ENCODE peak calls at places on chromosomes 7 and 10, in four cellular contexts. X is HepG2, O is WTC11, E is GM12878. A is an unnamed sample.

GRCh38 chr10:6625428-6625827 is 45.4 kb upstream of the PRKCQ start:
- DNase-seq in E (no peak), X (no peak), O (no peak), A (no peak)

GRCh38 chr10:48306870-48307531 is 524 bp downstream of the MAPK8 start:
- DNase-seq in O (no peak), X (peak; percentile 21), E (no peak), A (peak; percentile 78)

GRCh38 chr7:123719481-123719806 is 29.4 kb downstream of the WASL start:
- DNase-seq in O (no peak), E (no peak), X (no peak), A (peak; percentile 78)

GRCh38 chr10:60139798-60140566 is 233.6 kb upstream of the CCDC6 start:
- DNase-seq in O (no peak), E (no peak), X (no peak), A (no peak)

GRCh38 chr10:79002336-79002735 is 66.4 kb upstream of the ZMIZ1 start:
- DNase-seq in E (no peak), O (no peak), X (no peak), A (no peak)

GRCh38 chr10:114624941-114625780 is 32.9 kb downstream of the ABLIM1 start:
- DNase-seq in E (no peak), X (peak; percentile 22), O (no peak), A (no peak)

GRCh38 chr10:131658476-131659110 is 242.2 kb upstream of the PPP2R2D start:
- DNase-seq in O (peak; percentile 3), E (no peak), X (no peak), A (no peak)

GRCh38 chr7:121500659-121501058 is 104.6 kb upstream of the FAM3C start:
- DNase-seq in O (no peak), X (no peak), E (no peak), A (no peak)

GRCh38 chr10:130021373-130021950 is 57.4 kb upstream of the EBF3 start:
- DNase-seq in E (no peak), X (no peak), O (no peak), A (no peak)

GRCh38 chr10:104766341-104766740 is 125.3 kb downstream of the SORCS3 start:
- DNase-seq in E (no peak), O (no peak), X (no peak), A (no peak)

GRCh38 chr7:40704172-40704571 is 569.4 kb downstream of the SUGCT start:
- DNase-seq in O (no peak), X (peak; percentile 5), E (no peak), A (no peak)

GRCh38 chr7:149283321-149283720 is 21.3 kb downstream of the ZNF783 start:
- DNase-seq in O (no peak), E (no peak), X (no peak), A (no peak)

GRCh38 chr10:72041491-72041890 is 46.9 kb downstream of the SPOCK2 start:
- DNase-seq in O (no peak), X (no peak), E (no peak), A (no peak)

GRCh38 chr10:16116404-16117304 is 256.3 kb upstream of the MINDY3 start:
- DNase-seq in E (peak; percentile 3), O (peak; percentile 14), X (peak; percentile 52), A (peak; percentile 23)

GRCh38 chr10:72334832-72335393 is 19.8 kb downstream of the DNAJB12 start:
- DNase-seq in O (no peak), X (peak; percentile 95), E (peak; percentile 95), A (no peak)

GRCh38 chr10:130746311-130746710 is 565.2 kb downstream of the TCERG1L start:
- DNase-seq in X (no peak), O (no peak), E (no peak), A (no peak)

GRCh38 chr7:103710247-103710646 is 264.2 kb upstream of the SLC26A5 start:
- DNase-seq in O (no peak), E (no peak), X (no peak), A (no peak)

GRCh38 chr7:4450483-4450882 is 231.6 kb upstream of the FOXK1 start:
- DNase-seq in X (no peak), E (no peak), O (no peak), A (no peak)

GRCh38 chr7:141045126-141045841 is 28.6 kb upstream of the TMEM178B start:
- DNase-seq in O (no peak), X (no peak), E (no peak), A (no peak)

GRCh38 chr10:3067045-3067858 is at the start of gene PFKP:
- DNase-seq in O (peak; percentile 53), X (no peak), E (no peak), A (peak; percentile 75)

GRCh38 chr7:155369-156000 is 36.9 kb upstream of the FAM20C start:
- DNase-seq in X (no peak), E (no peak), O (no peak), A (no peak)

GRCh38 chr10:6920072-6921019 is 340.3 kb upstream of the PRKCQ start:
- DNase-seq in E (no peak), O (peak; percentile 83), X (peak; percentile 33), A (peak; percentile 92)

GRCh38 chr7:42883950-42884349 is 27.9 kb downstream of the C7orf25 start:
- DNase-seq in O (no peak), X (no peak), E (no peak), A (no peak)

GRCh38 chr7:124462249-124462648 is 303.3 kb downstream of the GPR37 start:
- DNase-seq in O (no peak), E (no peak), X (no peak), A (no peak)

GRCh38 chr10:47291682-47292081 is 8.3 kb upstream of the GDF10 start:
- DNase-seq in O (no peak), E (no peak), X (no peak), A (no peak)

GRCh38 chr7:77727527-77727926 is 31.3 kb downstream of the RSBN1L start:
- DNase-seq in X (no peak), O (no peak), E (no peak), A (no peak)

GRCh38 chr7:27693794-27694193 is 31.1 kb upstream of the HIBADH start:
- DNase-seq in X (peak; percentile 78), O (no peak), E (no peak), A (no peak)

GRCh38 chr10:110923856-110924493 is 4.6 kb downstream of the SHOC2 start:
- DNase-seq in E (no peak), O (no peak), X (peak; percentile 67), A (no peak)

GRCh38 chr10:119680050-119680449 is 28.9 kb downstream of the BAG3 start:
- DNase-seq in E (no peak), O (no peak), X (no peak), A (no peak)

GRCh38 chr10:122044045-122044661 is 55.2 kb downstream of the TACC2 start:
- DNase-seq in E (no peak), X (peak; percentile 76), O (no peak), A (no peak)

GRCh38 chr10:44569193-44570091 is 184.5 kb upstream of the CXCL12 start:
- DNase-seq in E (no peak), X (no peak), O (no peak), A (no peak)

DNA sequence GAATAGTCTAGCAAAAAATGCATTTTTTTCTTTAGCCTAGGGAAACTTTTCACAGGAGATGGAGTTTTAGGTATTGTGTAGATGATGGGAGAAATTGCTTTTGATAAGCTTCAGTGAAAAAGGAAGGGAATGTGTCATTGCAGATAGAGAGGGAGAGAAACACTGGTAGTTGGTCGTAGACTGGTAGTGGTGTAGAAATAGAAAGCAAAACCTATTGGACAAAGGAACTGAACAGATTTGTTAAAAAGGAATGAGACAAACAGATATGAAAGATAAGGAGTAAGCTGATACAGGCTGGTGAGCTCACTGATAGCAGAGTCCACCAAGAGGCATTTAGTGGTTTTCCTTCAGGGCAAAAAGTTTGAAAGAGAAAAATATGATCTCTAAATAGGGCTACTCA is 94.3 kb downstream of the ZEB1 start:
- DNase-seq in E (no peak), O (no peak), X (peak; percentile 15), A (no peak)
- TF ChIP-seq CBFB in E (no peak), O (no peak), X (no peak), A (no peak)

GRCh38 chr7:18555968-18556367 is 60.4 kb downstream of the HDAC9 start:
- DNase-seq in E (no peak), X (no peak), O (no peak), A (no peak)

GRCh38 chr7:18552943-18553584 is 57.5 kb downstream of the HDAC9 start:
- DNase-seq in X (no peak), O (no peak), E (no peak), A (no peak)

GRCh38 chr7:18552311-18552916 is 56.9 kb downstream of the HDAC9 start:
- DNase-seq in O (no peak), E (no peak), X (no peak), A (no peak)

GRCh38 chr7:18553585-18554055 is 58.1 kb downstream of the HDAC9 start:
- DNase-seq in X (no peak), O (no peak), E (no peak), A (no peak)

GRCh38 chr7:18555120-18555519 is 59.6 kb downstream of the HDAC9 start:
- DNase-seq in X (no peak), E (no peak), O (no peak), A (no peak)
- TF ChIP-seq CBFB in X (no peak), E (no peak), O (no peak), A (no peak)

DNA sequence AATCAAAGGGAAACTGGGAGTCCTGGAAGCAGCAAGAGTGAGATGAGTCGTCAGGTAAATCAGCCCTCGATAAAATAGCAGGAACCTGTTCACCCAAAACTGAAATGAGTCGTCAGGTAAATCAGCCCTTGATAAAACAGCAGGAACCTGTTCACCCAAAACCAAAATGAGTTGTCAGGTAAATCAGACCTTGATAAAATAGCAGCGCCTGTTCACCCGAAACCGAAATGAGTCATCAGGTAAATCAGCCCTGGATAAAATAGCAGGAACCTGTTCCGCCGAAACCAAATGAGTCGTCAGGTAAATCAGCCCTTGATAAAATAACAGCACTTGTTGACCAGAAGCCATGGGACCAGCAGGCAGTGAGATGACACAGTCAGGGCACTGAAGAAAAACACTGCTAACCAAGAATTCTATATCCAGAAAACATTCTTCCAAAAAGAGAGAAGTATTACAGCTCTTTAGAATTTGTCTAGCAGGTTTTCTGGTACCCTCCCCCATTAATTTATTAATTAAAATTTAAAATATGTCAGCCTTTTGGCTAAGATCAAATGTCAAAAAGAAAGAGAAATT is 3.4 kb upstream of the CYP2E1 start:
- DNase-seq in E (no peak), O (no peak), X (no peak), A (no peak)
- TF ChIP-seq CBFB in E (no peak), O (no peak), X (no peak), A (no peak)

DNA sequence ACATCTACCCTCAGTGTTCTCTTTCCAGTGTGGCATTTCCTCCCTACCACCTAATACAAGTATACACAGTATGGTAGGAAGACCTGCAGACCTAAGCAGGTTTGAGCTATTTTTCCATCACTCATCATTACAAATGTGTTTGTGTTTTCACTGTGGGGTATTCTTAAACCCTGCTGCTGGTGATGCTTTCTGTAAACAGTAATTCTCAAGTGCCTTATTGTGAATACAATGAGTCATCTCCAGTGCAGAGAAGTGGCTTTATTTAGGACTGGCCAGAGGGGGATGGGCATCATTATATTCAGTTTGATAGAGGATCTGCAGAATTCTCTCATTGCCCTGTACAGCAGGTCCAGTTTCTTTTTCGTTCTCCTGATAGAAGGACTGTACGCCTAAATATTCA is 63.7 kb downstream of the GRM8 start:
- DNase-seq in X (no peak), E (no peak), O (no peak), A (no peak)
- TF ChIP-seq CBFB in X (no peak), E (no peak), O (no peak), A (no peak)

GRCh38 chr10:12499587-12499986 is 150.2 kb downstream of the CAMK1D start:
- DNase-seq in O (no peak), X (no peak), E (no peak), A (no peak)

GRCh38 chr10:12500406-12501303 is 151.3 kb downstream of the CAMK1D start:
- DNase-seq in O (no peak), X (no peak), E (no peak), A (no peak)

GRCh38 chr10:12501851-12502525 is 152.6 kb downstream of the CAMK1D start:
- DNase-seq in X (no peak), E (no peak), O (no peak), A (no peak)

GRCh38 chr10:12502526-12503274 is 153.4 kb downstream of the CAMK1D start:
- DNase-seq in E (no peak), O (no peak), X (no peak), A (no peak)

GRCh38 chr10:12501324-12501723 is 152.0 kb downstream of the CAMK1D start:
- DNase-seq in X (peak; percentile 67), E (no peak), O (no peak), A (no peak)
- TF ChIP-seq CBFB in X (no peak), E (no peak), O (no peak), A (no peak)

A was measured in K562.